ENCODE peak calls at places on chromosomes 1 and 21, in five cellular contexts. L is cardiac muscle cell, Z is kidney, S is lower lobe of right lung, W is IMR-90. H is an unnamed sample.

GRCh38 chr1:46724991-46725735 is 6.2 kb upstream of the EFCAB14 start:
- DNase-seq in W (peak; percentile 85), L (peak; percentile 91), Z (no peak), S (peak; percentile 65), H (peak; percentile 44)

GRCh38 chr21:23152130-23152529 is 2153.9 kb downstream of the NCAM2 start:
- DNase-seq in L (no peak), S (no peak), W (no peak), Z (no peak), H (no peak)

GRCh38 chr1:227268943-227269342 is 49.3 kb downstream of the CDC42BPA start:
- DNase-seq in S (no peak), L (peak; percentile 14), W (no peak), Z (no peak), H (no peak)

GRCh38 chr1:22773981-22774471 is 63.4 kb downstream of the EPHB2 start:
- DNase-seq in W (peak; percentile 38), Z (peak; percentile 75), S (no peak), L (peak; percentile 89), H (peak; percentile 69)

GRCh38 chr1:92755541-92756351 is 29.2 kb downstream of the EVI5 start:
- DNase-seq in S (no peak), L (peak; percentile 88), W (peak; percentile 72), Z (no peak), H (no peak)

GRCh38 chr1:207073906-207074820 is 14.5 kb upstream of the C4BPB start:
- DNase-seq in L (no peak), S (no peak), Z (no peak), W (peak; percentile 7), H (no peak)

GRCh38 chr1:64006276-64007051 is 197.0 kb upstream of the UBE2U start:
- DNase-seq in S (no peak), L (peak; percentile 54), W (peak; percentile 80), Z (no peak), H (no peak)

GRCh38 chr1:215543191-215543606 is 23.9 kb upstream of the KCTD3 start:
- DNase-seq in L (peak; percentile 87), S (no peak), Z (no peak), W (peak; percentile 72), H (peak; percentile 16)

GRCh38 chr1:161502641-161503393 is 2.4 kb upstream of the FCGR2A start:
- DNase-seq in S (no peak), Z (no peak), L (peak; percentile 60), W (peak; percentile 24), H (no peak)

GRCh38 chr1:27342391-27342777 is 562 bp downstream of the SYTL1 start:
- DNase-seq in L (no peak), W (no peak), S (no peak), Z (peak; percentile 46), H (no peak)

GRCh38 chr1:26084091-26084561 is 16.7 kb upstream of the TRIM63 start:
- DNase-seq in W (peak; percentile 21), L (no peak), S (no peak), Z (no peak), H (no peak)

GRCh38 chr1:109083495-109083894 is 7.1 kb upstream of the TMEM167B start:
- DNase-seq in L (no peak), Z (no peak), S (no peak), W (no peak), H (no peak)

GRCh38 chr1:165303415-165303814 is 53.1 kb downstream of the LMX1A start:
- DNase-seq in Z (no peak), W (no peak), S (no peak), L (no peak), H (no peak)

GRCh38 chr1:179217943-179218507 is 11.5 kb downstream of the ABL2 start:
- DNase-seq in L (peak; percentile 79), Z (no peak), W (peak; percentile 55), S (no peak), H (no peak)

GRCh38 chr21:27129215-27129614 is 162.3 kb upstream of the ADAMTS5 start:
- DNase-seq in Z (no peak), S (no peak), L (no peak), W (no peak), H (no peak)

GRCh38 chr1:96660051-96660450 is 61.5 kb upstream of the PTBP2 start:
- DNase-seq in Z (no peak), W (no peak), S (no peak), L (no peak), H (no peak)

GRCh38 chr1:204079608-204079999 is 6.7 kb downstream of the SOX13 start:
- DNase-seq in W (no peak), L (no peak), Z (no peak), S (no peak), H (no peak)

GRCh38 chr1:119542492-119542946 is 35.5 kb downstream of the HSD3B1 start:
- DNase-seq in W (no peak), S (no peak), Z (no peak), L (peak; percentile 40), H (no peak)

GRCh38 chr1:70764747-70765146 is 282.9 kb downstream of the PTGER3 start:
- DNase-seq in W (no peak), L (no peak), S (no peak), Z (no peak), H (no peak)

GRCh38 chr1:30423570-30423969 is 299.8 kb downstream of the MATN1 start:
- DNase-seq in W (no peak), Z (no peak), S (no peak), L (no peak), H (no peak)

GRCh38 chr1:201703646-201704438 is 125.1 kb upstream of the IPO9 start:
- DNase-seq in L (peak; percentile 85), W (peak; percentile 77), Z (peak; percentile 94), S (peak; percentile 88), H (peak; percentile 85)

GRCh38 chr1:162857850-162858249 is 3.1 kb downstream of the CCDC190 start:
- DNase-seq in Z (no peak), L (peak; percentile 27), W (peak; percentile 49), S (no peak), H (no peak)

GRCh38 chr1:3645247-3645646 is 4.7 kb downstream of the WRAP73 start:
- DNase-seq in L (no peak), W (no peak), S (no peak), Z (peak; percentile 23), H (no peak)

GRCh38 chr1:177897601-177898376 is 72.1 kb downstream of the SEC16B start:
- DNase-seq in L (no peak), S (no peak), Z (no peak), W (no peak), H (peak; percentile 69)

GRCh38 chr1:42950146-42950480 is 8.6 kb downstream of the SLC2A1 start:
- DNase-seq in L (peak; percentile 23), W (peak; percentile 81), Z (no peak), S (no peak), H (no peak)

GRCh38 chr1:226100436-226101347 is 38.2 kb downstream of the H3-3A start:
- DNase-seq in W (peak; percentile 81), S (peak; percentile 66), Z (peak; percentile 37), L (peak; percentile 66), H (peak; percentile 59)

GRCh38 chr1:246549665-246550064 is 16.4 kb downstream of the TFB2M start:
- DNase-seq in W (no peak), S (no peak), Z (no peak), L (no peak), H (no peak)
- H3K4me1 ChIP-seq in W (no peaks in the 10 kb centered on the region), S (no peaks in the 10 kb centered on the region), Z (no peaks in the 10 kb centered on the region), L (no peaks in the 10 kb centered on the region), H (no peaks in the 10 kb centered on the region)

GRCh38 chr1:31570228-31570627 is 6.1 kb upstream of the TINAGL1 start:
- DNase-seq in W (no peak), S (no peak), Z (no peak), L (no peak), H (no peak)
- H3K4me1 ChIP-seq in W (peaks cover 13% of the 10 kb centered on the region), S (peaks cover 39% of the 10 kb centered on the region), Z (peaks cover 29% of the 10 kb centered on the region), L (peaks cover 6% of the 10 kb centered on the region), H (peaks cover 9% of the 10 kb centered on the region)

DNA sequence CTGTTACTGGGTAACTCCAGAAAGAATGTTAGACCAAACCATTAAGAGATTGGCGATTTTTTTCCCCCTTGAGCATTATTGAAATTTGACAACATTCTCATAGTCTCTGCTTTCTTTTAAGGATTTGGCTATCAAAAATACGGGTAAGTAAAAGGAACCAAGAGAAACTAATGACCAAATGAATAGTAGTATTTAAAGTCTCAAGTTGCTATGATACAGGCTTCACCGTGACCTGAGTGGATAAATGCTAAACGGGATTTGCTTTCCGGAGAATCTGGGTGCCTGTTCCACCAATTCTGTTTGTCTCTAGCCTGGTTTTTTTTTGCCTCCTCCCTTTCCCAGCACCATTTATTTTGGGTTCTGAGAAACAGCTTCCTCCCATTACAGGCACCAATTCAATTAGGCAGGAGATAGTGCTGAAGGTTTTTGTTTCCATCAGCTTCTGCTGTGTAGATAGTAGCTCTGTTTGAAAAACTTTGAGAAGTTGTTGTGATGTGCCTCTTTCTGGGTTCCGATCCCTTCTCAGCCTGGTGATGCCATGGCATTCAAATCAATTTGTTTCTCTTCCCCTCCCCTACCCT is 108.9 kb downstream of the NFIA start:
- DNase-seq in Z (no peak), W (no peak), S (no peak), L (no peak), H (no peak)
- H3K4me1 ChIP-seq in Z (peaks cover 4% of the 10 kb centered on the region), W (no peaks in the 10 kb centered on the region), S (peaks cover 20% of the 10 kb centered on the region), L (peaks cover 4% of the 10 kb centered on the region), H (no peaks in the 10 kb centered on the region)

GRCh38 chr21:34835526-34835925 is 166.7 kb downstream of the CLIC6 start:
- DNase-seq in Z (no peak), S (peak; percentile 63), W (no peak), L (peak; percentile 69), H (no peak)

GRCh38 chr21:34834852-34835501 is 166.2 kb downstream of the CLIC6 start:
- DNase-seq in L (no peak), W (no peak), Z (peak; percentile 76), S (no peak), H (no peak)

GRCh38 chr21:34833465-34833864 is 164.7 kb downstream of the CLIC6 start:
- DNase-seq in L (peak; percentile 42), S (no peak), W (no peak), Z (no peak), H (no peak)

GRCh38 chr21:34836103-34836932 is 167.5 kb downstream of the CLIC6 start:
- DNase-seq in W (peak; percentile 100), S (peak; percentile 86), Z (peak; percentile 82), L (peak; percentile 99), H (no peak)

DNA sequence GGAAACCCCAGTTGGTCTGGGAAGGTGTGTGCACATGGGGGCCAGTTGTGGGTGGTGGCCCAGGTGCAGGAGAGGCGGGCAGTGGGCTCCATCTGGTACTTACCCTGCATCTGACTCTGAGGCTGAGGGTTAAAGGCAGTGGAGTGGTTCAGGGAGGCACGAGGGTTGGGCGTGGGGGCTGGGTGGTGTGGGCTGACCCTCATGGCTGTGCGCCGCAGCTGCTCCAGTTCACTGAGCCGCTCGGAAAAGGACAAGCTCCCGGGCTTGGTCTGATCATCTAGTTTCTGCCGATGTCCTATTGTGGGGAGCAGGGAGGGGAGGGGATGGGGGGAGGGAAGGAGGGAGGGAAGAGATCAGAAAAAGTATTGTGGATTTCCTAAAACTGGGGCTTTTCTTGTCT is 165.5 kb downstream of the CLIC6 start:
- DNase-seq in Z (no peak), W (no peak), S (no peak), L (no peak), H (no peak)
- H3K4me1 ChIP-seq in Z (no peaks in the 10 kb centered on the region), W (peaks cover 24% of the 10 kb centered on the region), S (peaks cover 44% of the 10 kb centered on the region), L (no peaks in the 10 kb centered on the region), H (no peaks in the 10 kb centered on the region)